ENCODE peak calls at places on chromosomes 7 and 10, in seven cellular contexts. One of them, this sample, is unnamed. For H3K4me1, the result is how much of the 10 kb centered on the place peaks cover.

GRCh38 chr7:88485811-88486210 is 179.1 kb upstream of the STEAP4 start:
- DNase-seq in H9: no peak
- DNase-seq in mesendoderm: no peak
- DNase-seq in mesenchymal stem cell: no peak
- DNase-seq in neuronal stem cell: no peak
- DNase-seq in IMR-90: no peak
- DNase-seq in H1: no peak
- DNase-seq in this sample: no peak

GRCh38 chr10:777913-778479 is 88.5 kb upstream of the DIP2C start:
- DNase-seq in mesenchymal stem cell: no peak
- DNase-seq in H1: no peak
- DNase-seq in neuronal stem cell: no peak
- DNase-seq in IMR-90: no peak
- DNase-seq in H9: no peak
- DNase-seq in mesendoderm: no peak
- DNase-seq in this sample: no peak

GRCh38 chr10:63446716-63447440 is 18.9 kb downstream of the JMJD1C start:
- DNase-seq in IMR-90: no peak
- DNase-seq in neuronal stem cell: no peak
- DNase-seq in mesendoderm: no peak
- DNase-seq in H1: no peak
- DNase-seq in mesenchymal stem cell: peak
- DNase-seq in H9: no peak
- DNase-seq in this sample: peak

GRCh38 chr10:69733791-69734261 is 67.9 kb upstream of the COL13A1 start:
- DNase-seq in mesenchymal stem cell: peak
- DNase-seq in H9: no peak
- DNase-seq in mesendoderm: no peak
- DNase-seq in neuronal stem cell: no peak
- DNase-seq in H1: no peak
- DNase-seq in IMR-90: peak
- DNase-seq in this sample: no peak

GRCh38 chr7:158829021-158829341 is 328 bp downstream of the ESYT2 start:
- DNase-seq in H9: peak
- DNase-seq in mesenchymal stem cell: peak
- DNase-seq in IMR-90: peak
- DNase-seq in mesendoderm: peak
- DNase-seq in neuronal stem cell: peak
- DNase-seq in H1: no peak
- DNase-seq in this sample: peak

GRCh38 chr10:34396669-34397068 is 418.4 kb downstream of the PARD3 start:
- DNase-seq in H1: no peak
- DNase-seq in mesenchymal stem cell: no peak
- DNase-seq in neuronal stem cell: no peak
- DNase-seq in H9: no peak
- DNase-seq in IMR-90: no peak
- DNase-seq in mesendoderm: no peak
- DNase-seq in this sample: no peak

GRCh38 chr10:27525819-27526218 is 21.7 kb downstream of the RAB18 start:
- DNase-seq in mesenchymal stem cell: peak
- DNase-seq in H1: no peak
- DNase-seq in H9: no peak
- DNase-seq in mesendoderm: no peak
- DNase-seq in neuronal stem cell: no peak
- DNase-seq in IMR-90: peak
- DNase-seq in this sample: peak

GRCh38 chr7:117728858-117729257 is 144.4 kb downstream of the CTTNBP2 start:
- DNase-seq in neuronal stem cell: no peak
- DNase-seq in H1: no peak
- DNase-seq in H9: no peak
- DNase-seq in mesenchymal stem cell: peak
- DNase-seq in mesendoderm: no peak
- DNase-seq in IMR-90: no peak
- DNase-seq in this sample: no peak

DNA sequence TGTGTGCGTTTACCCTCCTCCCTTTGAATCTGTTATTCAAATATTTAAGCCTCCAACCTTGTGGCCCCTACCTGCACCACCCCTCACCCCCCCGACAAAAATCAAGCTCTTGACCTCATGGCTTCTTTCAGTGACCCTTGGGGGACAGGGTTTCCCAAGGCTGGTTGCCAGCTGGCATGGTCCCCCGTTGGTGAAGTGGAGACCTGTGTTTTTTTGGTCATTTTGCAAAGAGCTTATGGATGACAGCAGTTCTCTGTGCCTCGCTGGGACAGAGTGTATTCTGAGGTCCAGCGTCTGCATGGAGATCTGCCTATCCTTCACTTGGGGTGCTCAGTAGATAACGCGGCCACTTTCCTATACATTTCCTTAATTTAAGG is 111.0 kb downstream of the TCF7L2 start:
- DNase-seq in mesendoderm: no peak
- DNase-seq in mesenchymal stem cell: no peak
- DNase-seq in H1: no peak
- DNase-seq in H9: peak
- DNase-seq in IMR-90: no peak
- DNase-seq in neuronal stem cell: no peak
- DNase-seq in this sample: no peak
- H2AK5ac ChIP-seq in mesendoderm: no peak
- H2AK5ac ChIP-seq in mesenchymal stem cell: no peak
- H2AK5ac ChIP-seq in H1: no peak
- H2AK5ac ChIP-seq in H9: no peak
- H2AK5ac ChIP-seq in IMR-90: peak
- H2AK5ac ChIP-seq in neuronal stem cell: no peak
- H2AK5ac ChIP-seq in this sample: peak

DNA sequence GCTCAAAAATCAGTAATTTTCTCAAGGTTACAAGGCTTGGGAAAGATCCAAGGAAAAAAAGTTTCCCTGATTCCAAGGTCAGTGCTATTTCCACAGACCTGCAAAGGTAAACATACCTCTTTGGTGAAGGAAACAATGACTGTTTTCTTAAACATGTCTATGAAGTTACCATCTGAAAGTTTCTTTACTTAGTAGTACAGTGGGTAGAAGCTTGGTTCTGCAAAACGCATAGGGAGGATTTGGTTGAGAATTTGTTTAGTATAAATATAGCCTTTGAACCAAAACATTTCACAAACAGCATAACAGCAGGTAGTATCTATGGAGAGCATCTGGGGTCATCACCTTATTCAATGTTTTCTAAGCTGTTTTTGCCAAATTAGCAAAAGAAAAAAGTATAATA is 169.6 kb downstream of the CCSER2 start:
- DNase-seq in H1: no peak
- DNase-seq in H9: no peak
- DNase-seq in IMR-90: no peak
- DNase-seq in mesenchymal stem cell: no peak
- DNase-seq in neuronal stem cell: no peak
- DNase-seq in mesendoderm: no peak
- DNase-seq in this sample: peak
- H3K4me1 ChIP-seq in H1: under half
- H3K4me1 ChIP-seq in H9: under half
- H3K4me1 ChIP-seq in IMR-90: under half
- H3K4me1 ChIP-seq in mesenchymal stem cell: under half
- H3K4me1 ChIP-seq in neuronal stem cell: under half
- H3K4me1 ChIP-seq in mesendoderm: under half
- H3K4me1 ChIP-seq in this sample: under half

GRCh38 chr10:5418584-5418983 is 6.2 kb downstream of the NET1 start:
- DNase-seq in neuronal stem cell: no peak
- DNase-seq in mesenchymal stem cell: no peak
- DNase-seq in H1: no peak
- DNase-seq in H9: no peak
- DNase-seq in IMR-90: no peak
- DNase-seq in mesendoderm: no peak
- DNase-seq in this sample: no peak

GRCh38 chr10:5419466-5420094 is 7.2 kb downstream of the NET1 start:
- DNase-seq in mesenchymal stem cell: no peak
- DNase-seq in neuronal stem cell: no peak
- DNase-seq in IMR-90: no peak
- DNase-seq in mesendoderm: no peak
- DNase-seq in H9: no peak
- DNase-seq in H1: no peak
- DNase-seq in this sample: no peak

GRCh38 chr10:5424751-5425150 is 12.4 kb downstream of the NET1 start:
- DNase-seq in neuronal stem cell: no peak
- DNase-seq in mesenchymal stem cell: no peak
- DNase-seq in H1: no peak
- DNase-seq in IMR-90: no peak
- DNase-seq in mesendoderm: no peak
- DNase-seq in H9: no peak
- DNase-seq in this sample: no peak

GRCh38 chr10:5428133-5428532 is 15.8 kb downstream of the NET1 start:
- DNase-seq in IMR-90: no peak
- DNase-seq in mesendoderm: no peak
- DNase-seq in neuronal stem cell: no peak
- DNase-seq in H9: no peak
- DNase-seq in H1: no peak
- DNase-seq in mesenchymal stem cell: no peak
- DNase-seq in this sample: no peak

DNA sequence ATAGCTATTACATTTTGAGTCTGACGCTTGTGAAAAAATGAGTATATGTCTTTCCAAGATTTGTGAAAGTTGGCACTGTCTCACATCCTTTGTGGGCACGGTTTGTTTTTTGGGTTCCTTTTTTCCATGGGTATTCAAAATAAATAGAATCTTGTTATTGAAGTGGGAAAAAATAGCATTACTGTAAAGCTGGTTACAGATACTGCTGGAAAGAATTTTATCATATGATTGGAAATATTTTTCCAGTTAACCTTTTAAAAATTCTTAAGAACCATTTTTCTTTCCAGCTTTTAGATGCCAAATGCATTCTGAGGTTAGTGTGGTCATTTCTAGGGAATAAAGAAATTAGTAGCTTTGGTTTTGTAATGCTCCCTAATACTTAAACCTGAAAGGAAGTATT is 11.4 kb downstream of the NET1 start:
- DNase-seq in mesendoderm: no peak
- DNase-seq in IMR-90: no peak
- DNase-seq in neuronal stem cell: no peak
- DNase-seq in H1: no peak
- DNase-seq in H9: no peak
- DNase-seq in mesenchymal stem cell: no peak
- DNase-seq in this sample: no peak
- H2AK5ac ChIP-seq in mesendoderm: no peak
- H2AK5ac ChIP-seq in IMR-90: no peak
- H2AK5ac ChIP-seq in neuronal stem cell: no peak
- H2AK5ac ChIP-seq in H1: no peak
- H2AK5ac ChIP-seq in H9: no peak
- H2AK5ac ChIP-seq in mesenchymal stem cell: no peak
- H2AK5ac ChIP-seq in this sample: no peak

DNA sequence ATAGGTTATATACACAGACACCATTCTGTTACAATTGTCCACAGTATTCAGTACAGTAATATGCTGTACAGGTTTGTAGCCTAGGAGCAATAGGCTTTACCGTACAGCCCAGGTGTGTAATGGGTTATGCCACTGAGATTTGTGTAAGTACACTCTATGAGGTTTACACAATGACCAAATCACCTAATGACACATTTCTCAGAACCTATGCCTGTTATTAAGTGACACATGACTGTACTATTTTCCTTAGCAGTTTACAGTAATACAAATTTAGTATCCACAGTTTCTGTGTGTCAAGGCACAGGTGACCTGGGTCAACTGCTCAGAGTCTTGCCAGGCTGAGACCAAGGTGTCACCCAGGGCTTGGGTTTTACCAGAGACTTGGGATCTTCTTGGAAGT is 1021.1 kb upstream of the C7orf33 start:
- DNase-seq in H9: no peak
- DNase-seq in H1: no peak
- DNase-seq in mesendoderm: no peak
- DNase-seq in mesenchymal stem cell: no peak
- DNase-seq in IMR-90: no peak
- DNase-seq in neuronal stem cell: no peak
- DNase-seq in this sample: peak
- H3K4me1 ChIP-seq in H9: under half
- H3K4me1 ChIP-seq in H1: under half
- H3K4me1 ChIP-seq in mesendoderm: under half
- H3K4me1 ChIP-seq in mesenchymal stem cell: under half
- H3K4me1 ChIP-seq in IMR-90: under half
- H3K4me1 ChIP-seq in neuronal stem cell: under half
- H3K4me1 ChIP-seq in this sample: under half

GRCh38 chr10:36324831-36325230 is 682.7 kb upstream of the FZD8 start:
- DNase-seq in neuronal stem cell: no peak
- DNase-seq in IMR-90: no peak
- DNase-seq in mesenchymal stem cell: no peak
- DNase-seq in H1: no peak
- DNase-seq in mesendoderm: no peak
- DNase-seq in H9: no peak
- DNase-seq in this sample: no peak
- H2AK5ac ChIP-seq in neuronal stem cell: no peak
- H2AK5ac ChIP-seq in IMR-90: no peak
- H2AK5ac ChIP-seq in mesenchymal stem cell: no peak
- H2AK5ac ChIP-seq in H1: no peak
- H2AK5ac ChIP-seq in mesendoderm: no peak
- H2AK5ac ChIP-seq in H9: no peak
- H2AK5ac ChIP-seq in this sample: no peak

GRCh38 chr7:50632561-50633413 is 67.6 kb upstream of the DDC start:
- DNase-seq in H9: peak
- DNase-seq in mesenchymal stem cell: peak
- DNase-seq in H1: peak
- DNase-seq in neuronal stem cell: no peak
- DNase-seq in IMR-90: peak
- DNase-seq in mesendoderm: peak
- DNase-seq in this sample: peak

GRCh38 chr7:50633414-50633710 is 68.2 kb upstream of the DDC start:
- DNase-seq in H9: no peak
- DNase-seq in H1: no peak
- DNase-seq in neuronal stem cell: no peak
- DNase-seq in IMR-90: peak
- DNase-seq in mesenchymal stem cell: peak
- DNase-seq in mesendoderm: no peak
- DNase-seq in this sample: no peak

GRCh38 chr7:50631100-50631499 is 65.9 kb upstream of the DDC start:
- DNase-seq in H9: no peak
- DNase-seq in neuronal stem cell: no peak
- DNase-seq in IMR-90: no peak
- DNase-seq in H1: no peak
- DNase-seq in mesenchymal stem cell: no peak
- DNase-seq in mesendoderm: no peak
- DNase-seq in this sample: no peak

GRCh38 chr7:50629238-50629901 is 64.2 kb upstream of the DDC start:
- DNase-seq in H9: no peak
- DNase-seq in mesenchymal stem cell: no peak
- DNase-seq in neuronal stem cell: no peak
- DNase-seq in IMR-90: no peak
- DNase-seq in mesendoderm: no peak
- DNase-seq in H1: no peak
- DNase-seq in this sample: no peak

GRCh38 chr7:50631639-50632038 is 66.4 kb upstream of the DDC start:
- DNase-seq in neuronal stem cell: no peak
- DNase-seq in IMR-90: no peak
- DNase-seq in H1: no peak
- DNase-seq in mesendoderm: no peak
- DNase-seq in mesenchymal stem cell: no peak
- DNase-seq in H9: no peak
- DNase-seq in this sample: no peak
- H3K4me1 ChIP-seq in neuronal stem cell: under half
- H3K4me1 ChIP-seq in IMR-90: under half
- H3K4me1 ChIP-seq in H1: under half
- H3K4me1 ChIP-seq in mesendoderm: under half
- H3K4me1 ChIP-seq in mesenchymal stem cell: under half
- H3K4me1 ChIP-seq in H9: under half
- H3K4me1 ChIP-seq in this sample: under half

This sample was measured in trophoblast cell.